ENCODE peak calls at places on chromosomes 7 and 10, in five cellular contexts. U is GM12878; S is cardiac muscle cell; Q is Peyer's patch; E is CD8-positive, alpha-beta T cell. X is an unnamed sample.

GRCh38 chr10:131758062-131758941 is 142.5 kb upstream of the PPP2R2D start:
- DNase-seq in S (no peak), E (no peak), U (no peak), Q (no peak), X (no peak)

GRCh38 chr7:142188846-142189245 is 69.0 kb downstream of the PRSS58 start:
- DNase-seq in Q (no peak), S (no peak), E (no peak), U (no peak), X (no peak)

GRCh38 chr10:13629116-13629515 is 42.4 kb downstream of the PRPF18 start:
- DNase-seq in E (no peak), U (no peak), S (no peak), Q (no peak), X (no peak)

GRCh38 chr7:36165059-36165458 is 12.0 kb downstream of the EEPD1 start:
- DNase-seq in Q (no peak), E (no peak), U (no peak), S (no peak), X (no peak)

GRCh38 chr7:158815471-158816128 is 13.7 kb downstream of the ESYT2 start:
- DNase-seq in S (no peak), E (no peak), U (no peak), Q (no peak), X (no peak)

GRCh38 chr10:24826022-24826421 is 102.3 kb upstream of the ARHGAP21 start:
- DNase-seq in E (no peak), U (no peak), S (no peak), Q (no peak), X (no peak)

GRCh38 chr10:59907918-59908807 is 1.8 kb upstream of the CCDC6 start:
- DNase-seq in E (peak; percentile 36), S (peak; percentile 66), U (no peak), Q (peak; percentile 61), X (no peak)

GRCh38 chr7:11294218-11294617 is 320.5 kb downstream of the PHF14 start:
- DNase-seq in S (no peak), U (no peak), E (no peak), Q (no peak), X (no peak)

GRCh38 chr7:70574970-70575799 is 556.8 kb upstream of the GALNT17 start:
- DNase-seq in U (no peak), Q (no peak), E (no peak), S (no peak), X (peak; percentile 41)

GRCh38 chr7:94301024-94301588 is 93.6 kb upstream of the COL1A2 start:
- DNase-seq in U (no peak), E (no peak), S (peak; percentile 56), Q (peak; percentile 18), X (no peak)

GRCh38 chr10:92052088-92052487 is 128.5 kb downstream of the BTAF1 start:
- DNase-seq in Q (no peak), E (no peak), U (no peak), S (no peak), X (no peak)

GRCh38 chr10:60669491-60669890 is 108.8 kb upstream of the CDK1 start:
- DNase-seq in S (no peak), E (no peak), U (no peak), Q (no peak), X (no peak)

GRCh38 chr7:100358027-100358856 is at the start of gene PILRB:
- DNase-seq in E (no peak), S (no peak), U (no peak), Q (no peak), X (no peak)

GRCh38 chr7:136923111-136923510 is 54.7 kb downstream of the CHRM2 start:
- DNase-seq in E (no peak), S (no peak), U (no peak), Q (no peak), X (no peak)

GRCh38 chr10:73758704-73759511 is 14.7 kb downstream of the SEC24C start:
- DNase-seq in U (no peak), E (peak; percentile 24), S (no peak), Q (no peak), X (no peak)

GRCh38 chr10:12081470-12081869 is 12.7 kb downstream of the DHTKD1 start:
- DNase-seq in E (no peak), Q (no peak), S (no peak), U (no peak), X (no peak)

GRCh38 chr10:36578306-36578705 is 547.1 kb upstream of the ANKRD30A start:
- DNase-seq in S (no peak), E (no peak), Q (no peak), U (no peak), X (no peak)

GRCh38 chr7:35967366-35968139 is 166.7 kb downstream of the SEPTIN7 start:
- DNase-seq in Q (no peak), E (no peak), S (no peak), U (no peak), X (no peak)

GRCh38 chr7:98225913-98226614 is 14.8 kb downstream of the BHLHA15 start:
- DNase-seq in Q (no peak), U (no peak), E (no peak), S (no peak), X (no peak)

GRCh38 chr10:16809074-16809718 is 8.0 kb downstream of the RSU1 start:
- DNase-seq in Q (no peak), U (no peak), S (peak; percentile 28), E (peak; percentile 34), X (no peak)

GRCh38 chr10:123786896-123787295 is 104.7 kb downstream of the CPXM2 start:
- DNase-seq in S (no peak), Q (no peak), U (no peak), E (no peak), X (no peak)

GRCh38 chr10:19247843-19248242 is 199.2 kb downstream of the MALRD1 start:
- DNase-seq in S (no peak), E (no peak), Q (no peak), U (no peak), X (no peak)
- H3K4me3 ChIP-seq in S (no peak overlapping the region), E (no peak overlapping the region), Q (no peak overlapping the region), U (no peak overlapping the region), X (no peak overlapping the region)

DNA sequence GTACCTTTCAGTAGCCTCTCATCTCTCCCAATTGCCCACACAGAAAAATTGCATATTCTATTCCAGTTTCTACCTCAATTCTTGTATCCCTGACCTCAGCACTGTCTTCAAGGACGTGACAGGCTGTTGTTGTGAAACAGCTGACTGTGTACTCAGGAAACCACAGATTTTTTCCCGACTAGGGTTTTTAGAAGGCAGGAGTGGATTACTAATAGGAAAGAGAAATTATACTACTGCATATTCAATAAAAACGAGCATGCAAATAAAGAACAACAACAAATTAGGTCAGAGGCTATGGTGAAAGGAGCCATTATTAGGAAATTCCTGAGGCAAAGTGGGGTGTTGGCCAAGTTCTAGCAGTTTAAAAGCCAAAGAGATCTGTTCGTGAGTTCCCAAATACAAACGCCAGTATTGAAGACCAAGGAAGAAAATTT is 93.4 kb downstream of the DOCK4 start:
- DNase-seq in U (no peak), Q (no peak), E (no peak), S (no peak), X (no peak)
- H3K4me3 ChIP-seq in U (no peak overlapping the region), Q (no peak overlapping the region), E (no peak overlapping the region), S (no peak overlapping the region), X (no peak overlapping the region)

GRCh38 chr7:20798694-20799121 is 12.0 kb upstream of the SP8 start:
- DNase-seq in E (no peak), S (peak; percentile 11), U (no peak), Q (no peak), X (no peak)
- H3K4me3 ChIP-seq in E (no peak overlapping the region), S (peak overlapping the region; percentile 69), U (no peak overlapping the region), Q (peak overlapping the region; percentile 72), X (no peak overlapping the region)

GRCh38 chr10:80199828-80200227 is 5.5 kb downstream of the ANXA11 start:
- DNase-seq in Q (no peak), U (no peak), S (no peak), E (no peak), X (no peak)
- H3K4me3 ChIP-seq in Q (no peak overlapping the region), U (no peak overlapping the region), S (no peak overlapping the region), E (no peak overlapping the region), X (no peak overlapping the region)

DNA sequence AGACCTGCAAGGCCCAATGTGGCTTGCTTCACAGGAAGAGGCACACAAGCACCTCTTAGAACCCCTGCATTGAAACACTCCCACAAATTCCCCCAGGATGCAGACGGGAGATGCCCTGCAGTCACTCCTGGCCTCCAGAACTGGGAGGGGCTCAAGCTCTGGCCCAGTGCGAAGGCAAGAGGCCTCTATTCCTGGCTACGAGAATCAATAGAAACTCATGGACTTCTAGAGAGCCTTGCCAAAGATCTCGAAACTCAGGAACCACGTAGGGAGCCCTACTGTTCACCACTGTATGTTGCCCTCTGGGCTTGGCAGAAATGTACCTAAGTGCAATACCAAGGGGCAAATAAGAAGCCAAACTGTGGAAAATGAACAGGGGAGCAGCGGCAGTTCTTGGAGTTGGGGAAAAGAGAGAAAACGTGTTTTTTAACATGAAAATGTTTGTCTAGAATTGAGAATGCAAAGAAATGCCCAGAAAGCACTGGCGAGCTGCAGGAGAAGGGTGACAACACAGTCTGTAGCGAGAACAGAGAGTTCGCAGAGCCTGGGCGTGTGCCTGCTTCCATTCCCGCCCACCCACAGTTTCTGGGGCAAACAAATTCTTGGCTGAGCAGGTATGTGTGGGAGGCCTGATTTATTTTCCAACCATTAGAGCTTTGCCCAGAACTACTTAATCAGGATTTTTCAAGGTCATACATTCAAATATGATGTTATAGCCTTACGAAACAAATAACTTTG is 260.5 kb upstream of the KLF14 start:
- DNase-seq in Q (no peak), E (no peak), U (no peak), S (no peak), X (peak; percentile 59)
- H3K4me3 ChIP-seq in Q (no peak overlapping the region), E (no peak overlapping the region), U (peak overlapping the region; percentile 15), S (no peak overlapping the region), X (no peak overlapping the region)

GRCh38 chr10:107423903-107424302 is 259.4 kb upstream of the SORCS1 start:
- DNase-seq in Q (no peak), S (no peak), U (no peak), E (no peak), X (no peak)

GRCh38 chr10:107424628-107425027 is 260.1 kb upstream of the SORCS1 start:
- DNase-seq in E (no peak), U (no peak), S (no peak), Q (no peak), X (no peak)

GRCh38 chr10:107430446-107430845 is 265.9 kb upstream of the SORCS1 start:
- DNase-seq in U (no peak), Q (no peak), S (no peak), E (no peak), X (no peak)

GRCh38 chr10:107427021-107427420 is 262.5 kb upstream of the SORCS1 start:
- DNase-seq in E (no peak), Q (no peak), U (no peak), S (no peak), X (no peak)

GRCh38 chr10:107425844-107426553 is 261.5 kb upstream of the SORCS1 start:
- DNase-seq in S (no peak), E (no peak), U (no peak), Q (no peak), X (no peak)
- H3K4me3 ChIP-seq in S (no peak overlapping the region), E (no peak overlapping the region), U (peak overlapping the region; percentile 22), Q (peak overlapping the region; percentile 26), X (peak overlapping the region; percentile 28)

GRCh38 chr7:45922810-45923209 is 1.7 kb upstream of the IGFBP3 start:
- DNase-seq in E (no peak), Q (no peak), S (peak; percentile 21), U (no peak), X (no peak)
- H3K4me3 ChIP-seq in E (peak overlapping the region; percentile 48), Q (no peak overlapping the region), S (peak overlapping the region; percentile 63), U (no peak overlapping the region), X (peak overlapping the region; percentile 31)